ENCODE peak calls at places on chromosomes 16 and 17, in ten cellular contexts. H is stimulated activated CD8-positive, alpha-beta memory T cell treated with anti-CD3 and anti-CD28 coated beads, Interleukin-7, amount 100 ng/mL, for 1 hour; U is stimulated activated effector memory CD8-positive, alpha-beta T cell treated with anti-CD3 and anti-CD28 coated beads, Interleukin-12 subunit alpha, Interleukin-12 subunit beta, amount 100 ng/mL, for 72 hours; B is retina; E is T-helper 2 cell; T is activated naive CD4-positive, alpha-beta T cell treated with anti-CD3 and anti-CD28 coated beads, Interleukin-2, amount 50 U/mL, for 72 hours; D is neuronal stem cell; Q is ovary; I is MCF 10A; G is AG10803. M is an unnamed sample.

GRCh38 chr17:80751460-80752368 is 207.1 kb downstream of the RPTOR start:
- DNase-seq in H (no peak), U (no peak), B (peak; percentile 42), E (no peak), T (no peak), D (peak; percentile 30), Q (no peak), I (no peak), G (peak; percentile 96), M (no peak)

GRCh38 chr16:68235105-68235881 is 634 bp downstream of the ESRP2 start:
- DNase-seq in H (no peak), U (no peak), B (peak; percentile 53), E (no peak), T (no peak), D (no peak), Q (peak; percentile 62), I (peak; percentile 65), G (no peak), M (no peak)

GRCh38 chr16:6926762-6927161 is 405.9 kb upstream of the RBFOX1 start:
- DNase-seq in H (no peak), U (no peak), B (no peak), E (no peak), T (no peak), D (no peak), Q (no peak), I (no peak), G (no peak), M (no peak)

GRCh38 chr16:89011909-89012621 is 35.1 kb upstream of the CBFA2T3 start:
- DNase-seq in H (no peak), U (no peak), B (no peak), E (no peak), T (no peak), D (no peak), Q (no peak), I (no peak), G (no peak), M (no peak)

GRCh38 chr16:12220721-12221120 is 244.2 kb downstream of the SNX29 start:
- DNase-seq in H (no peak), U (no peak), B (no peak), E (no peak), T (no peak), D (no peak), Q (no peak), I (no peak), G (no peak), M (no peak)

GRCh38 chr17:19904412-19904811 is 36.7 kb upstream of the ULK2 start:
- DNase-seq in H (no peak), U (no peak), B (no peak), E (no peak), T (no peak), D (no peak), Q (no peak), I (peak; percentile 17), G (peak; percentile 35), M (no peak)

GRCh38 chr17:27407916-27408846 is 48.1 kb upstream of the KSR1 start:
- DNase-seq in H (no peak), U (no peak), B (no peak), E (no peak), T (no peak), D (no peak), Q (no peak), I (peak; percentile 83), G (peak; percentile 76), M (no peak)

GRCh38 chr16:57665541-57665940 is 2.6 kb upstream of the ADGRG3 start:
- DNase-seq in H (no peak), U (no peak), B (no peak), E (no peak), T (no peak), D (no peak), Q (no peak), I (no peak), G (no peak), M (no peak)

GRCh38 chr17:6498798-6499540 is 54.7 kb downstream of the PIMREG start:
- DNase-seq in H (no peak), U (no peak), B (no peak), E (no peak), T (no peak), D (no peak), Q (no peak), I (no peak), G (no peak), M (no peak)

GRCh38 chr17:45783593-45784292 is 377 bp upstream of the CRHR1 start:
- DNase-seq in H (no peak), U (no peak), B (no peak), E (no peak), T (peak; percentile 16), D (peak; percentile 59), Q (no peak), I (no peak), G (no peak), M (no peak)

M was measured in cortex of kidney.